ENCODE peak calls at places on chromosomes 1 and 21, in nine cellular contexts. U, Q, F, P, L, D, J, V and E are unnamed samples.

GRCh38 chr1:218851601-218852000 is 322.1 kb upstream of the LYPLAL1 start:
- DNase-seq in U (no peak), Q (no peak), F (no peak), P (no peak), L (no peak), D (no peak), J (no peak), V (no peak), E (no peak)

GRCh38 chr1:172477216-172477615 is 33.3 kb upstream of the PIGC start:
- DNase-seq in U (no peak), Q (no peak), F (no peak), P (no peak), L (no peak), D (no peak), J (no peak), V (no peak), E (no peak)

GRCh38 chr1:203636306-203636705 is 9.7 kb downstream of the ATP2B4 start:
- DNase-seq in U (no peak), Q (no peak), F (no peak), P (peak; percentile 87), L (no peak), D (no peak), J (no peak), V (no peak), E (no peak)

GRCh38 chr1:203888807-203889251 is 27.4 kb downstream of the SNRPE start:
- DNase-seq in U (peak; percentile 32), Q (no peak), F (no peak), P (peak; percentile 93), L (no peak), D (peak; percentile 77), J (no peak), V (no peak), E (no peak)

GRCh38 chr1:39971138-39971537 is 16.2 kb downstream of the MFSD2A start:
- DNase-seq in U (no peak), Q (no peak), F (no peak), P (no peak), L (no peak), D (no peak), J (no peak), V (no peak), E (no peak)

GRCh38 chr1:156625436-156626078 is 6.3 kb downstream of the HAPLN2 start:
- DNase-seq in U (no peak), Q (no peak), F (peak; percentile 54), P (no peak), L (peak; percentile 68), D (peak; percentile 63), J (peak; percentile 56), V (no peak), E (no peak)

GRCh38 chr1:160131803-160132565 is 16.4 kb downstream of the ATP1A2 start:
- DNase-seq in U (no peak), Q (no peak), F (peak; percentile 47), P (no peak), L (no peak), D (no peak), J (no peak), V (no peak), E (no peak)

GRCh38 chr21:46029201-46029924 is 47.8 kb downstream of the COL6A1 start:
- DNase-seq in U (no peak), Q (no peak), F (no peak), P (no peak), L (no peak), D (peak; percentile 73), J (no peak), V (no peak), E (no peak)

GRCh38 chr1:111471012-111471411 is 2.8 kb upstream of the C1orf162 start:
- DNase-seq in U (no peak), Q (peak; percentile 66), F (peak; percentile 20), P (no peak), L (peak; percentile 51), D (no peak), J (no peak), V (no peak), E (no peak)

GRCh38 chr1:205314986-205315618 is 6.4 kb downstream of the NUAK2 start:
- DNase-seq in U (no peak), Q (no peak), F (no peak), P (no peak), L (no peak), D (no peak), J (no peak), V (no peak), E (no peak)

GRCh38 chr1:201565024-201565730 is 26.2 kb downstream of the NAV1 start:
- DNase-seq in U (no peak), Q (no peak), F (no peak), P (no peak), L (no peak), D (no peak), J (no peak), V (no peak), E (no peak)

GRCh38 chr1:154767315-154768240 is 102.5 kb downstream of the KCNN3 start:
- DNase-seq in U (no peak), Q (no peak), F (no peak), P (no peak), L (no peak), D (peak; percentile 52), J (no peak), V (no peak), E (no peak)

GRCh38 chr1:101632548-101633256 is 364.0 kb downstream of the OLFM3 start:
- DNase-seq in U (no peak), Q (no peak), F (no peak), P (no peak), L (no peak), D (no peak), J (peak; percentile 22), V (no peak), E (no peak)

GRCh38 chr1:91732291-91732953 is 153.5 kb downstream of the TGFBR3 start:
- DNase-seq in U (peak; percentile 47), Q (no peak), F (no peak), P (peak; percentile 67), L (peak; percentile 38), D (peak; percentile 48), J (peak; percentile 56), V (no peak), E (no peak)

GRCh38 chr1:54384921-54385726 is 21.1 kb downstream of the SSBP3 start:
- DNase-seq in U (no peak), Q (no peak), F (no peak), P (no peak), L (no peak), D (peak; percentile 27), J (no peak), V (no peak), E (no peak)

GRCh38 chr1:27591622-27592021 is 12.3 kb downstream of the AHDC1 start:
- DNase-seq in U (no peak), Q (no peak), F (no peak), P (no peak), L (no peak), D (peak; percentile 48), J (no peak), V (no peak), E (no peak)